ENCODE peak calls at places on chromosome 16, in nine cellular contexts. R, N, O, C, L, E, V, W and H are unnamed samples.

GRCh38 chr16:88373211-88373610 is 9.5 kb upstream of the ZNF469 start:
- DNase-seq in R (no peak), N (no peak), O (no peak), C (no peak), L (no peak), E (no peak), V (no peak), W (no peak), H (peak; percentile 31)

GRCh38 chr16:70577256-70577698 is 53.7 kb downstream of the SF3B3 start:
- DNase-seq in R (no peak), N (no peak), O (peak; percentile 57), C (no peak), L (no peak), E (no peak), V (no peak), W (peak; percentile 80), H (no peak)

GRCh38 chr16:48961546-48961945 is 320.1 kb downstream of the CBLN1 start:
- DNase-seq in R (no peak), N (no peak), O (no peak), C (no peak), L (no peak), E (no peak), V (no peak), W (peak; percentile 41), H (no peak)

GRCh38 chr16:31186176-31186575 is 6.2 kb downstream of the FUS start:
- DNase-seq in R (no peak), N (no peak), O (no peak), C (no peak), L (no peak), E (peak; percentile 82), V (no peak), W (no peak), H (no peak)

GRCh38 chr16:86732621-86733297 is 154.4 kb downstream of the FOXL1 start:
- DNase-seq in R (no peak), N (peak; percentile 81), O (no peak), C (no peak), L (no peak), E (no peak), V (no peak), W (peak; percentile 82), H (peak; percentile 72)

GRCh38 chr16:14289692-14290340 is 218.7 kb downstream of the MRTFB start:
- DNase-seq in R (peak; percentile 14), N (peak; percentile 68), O (no peak), C (no peak), L (no peak), E (peak; percentile 51), V (no peak), W (no peak), H (peak; percentile 19)

GRCh38 chr16:54651440-54651839 is 279.2 kb upstream of the IRX5 start:
- DNase-seq in R (no peak), N (peak; percentile 93), O (no peak), C (no peak), L (no peak), E (no peak), V (no peak), W (no peak), H (no peak)

GRCh38 chr16:75702247-75702646 is 986 bp upstream of the DUXB start:
- DNase-seq in R (no peak), N (no peak), O (no peak), C (no peak), L (no peak), E (no peak), V (no peak), W (no peak), H (no peak)

GRCh38 chr16:50458694-50459271 is 89.4 kb upstream of the NKD1 start:
- DNase-seq in R (no peak), N (no peak), O (no peak), C (no peak), L (no peak), E (no peak), V (no peak), W (no peak), H (peak; percentile 28)

GRCh38 chr16:12529582-12529981 is 274.1 kb downstream of the CPPED1 start:
- DNase-seq in R (no peak), N (no peak), O (no peak), C (no peak), L (no peak), E (peak; percentile 40), V (peak; percentile 20), W (no peak), H (no peak)

GRCh38 chr16:67967956-67968439 is 439 bp downstream of the SLC12A4 start:
- DNase-seq in R (no peak), N (peak; percentile 65), O (no peak), C (peak; percentile 72), L (no peak), E (peak; percentile 18), V (no peak), W (peak; percentile 35), H (no peak)

GRCh38 chr16:86883583-86884188 is 305.3 kb downstream of the FOXL1 start:
- DNase-seq in R (no peak), N (peak; percentile 34), O (no peak), C (no peak), L (no peak), E (no peak), V (no peak), W (no peak), H (no peak)

GRCh38 chr16:51034481-51035109 is 116.5 kb downstream of the SALL1 start:
- DNase-seq in R (no peak), N (no peak), O (no peak), C (no peak), L (no peak), E (no peak), V (no peak), W (no peak), H (no peak)

GRCh38 chr16:27273670-27274522 is 5.3 kb upstream of the NSMCE1 start:
- DNase-seq in R (no peak), N (no peak), O (peak; percentile 59), C (no peak), L (no peak), E (no peak), V (peak; percentile 29), W (peak; percentile 79), H (no peak)

GRCh38 chr16:50597563-50598255 is 49.5 kb downstream of the NKD1 start:
- DNase-seq in R (no peak), N (no peak), O (no peak), C (no peak), L (no peak), E (no peak), V (no peak), W (no peak), H (no peak)

GRCh38 chr16:4415538-4416199 is 727 bp downstream of the CORO7 start:
- DNase-seq in R (no peak), N (peak; percentile 46), O (no peak), C (peak; percentile 64), L (peak; percentile 47), E (peak; percentile 89), V (peak; percentile 75), W (peak; percentile 21), H (peak; percentile 88)

GRCh38 chr16:23330161-23330560 is 28.1 kb downstream of the SCNN1B start:
- DNase-seq in R (no peak), N (no peak), O (no peak), C (no peak), L (no peak), E (no peak), V (no peak), W (no peak), H (peak; percentile 28)